ENCODE peak calls at places on chromosome 9, in four cellular contexts. H, W, I and O are unnamed samples. For H3K36me3 and H3K27me3, the result is how much of the 10 kb centered on the place peaks cover.

GRCh38 chr9:121281614-121282291 is 13.8 kb downstream of the GSN start:
- DNase-seq in W (peak), I (peak), H (no peak), O (no peak)

GRCh38 chr9:16030513-16031185 is 477.8 kb downstream of the CCDC171 start:
- DNase-seq in I (no peak), W (no peak), H (no peak), O (peak)

GRCh38 chr9:7320139-7320538 is 479.4 kb downstream of the DMAC1 start:
- DNase-seq in H (peak), I (no peak), W (no peak), O (no peak)

GRCh38 chr9:79686381-79687130 is 114.8 kb downstream of the TLE4 start:
- DNase-seq in W (no peak), H (no peak), I (no peak), O (no peak)

GRCh38 chr9:125991886-125992529 is 244.8 kb downstream of the PBX3 start:
- DNase-seq in W (peak), H (no peak), I (peak), O (no peak)

GRCh38 chr9:86854898-86855523 is 92.3 kb downstream of the GAS1 start:
- DNase-seq in W (no peak), H (no peak), I (no peak), O (no peak)

GRCh38 chr9:87445646-87446045 is 52.0 kb upstream of the DAPK1 start:
- DNase-seq in W (peak), I (no peak), H (no peak), O (peak)

GRCh38 chr9:93262537-93263310 is 78.8 kb downstream of the WNK2 start:
- DNase-seq in H (no peak), I (no peak), W (peak), O (no peak)

GRCh38 chr9:107276966-107277710 is 5.9 kb upstream of the RAD23B start:
- DNase-seq in W (no peak), I (no peak), H (no peak), O (no peak)

GRCh38 chr9:31799953-31800609 is 584.4 kb upstream of the ACO1 start:
- DNase-seq in H (peak), I (no peak), W (no peak), O (no peak)

DNA sequence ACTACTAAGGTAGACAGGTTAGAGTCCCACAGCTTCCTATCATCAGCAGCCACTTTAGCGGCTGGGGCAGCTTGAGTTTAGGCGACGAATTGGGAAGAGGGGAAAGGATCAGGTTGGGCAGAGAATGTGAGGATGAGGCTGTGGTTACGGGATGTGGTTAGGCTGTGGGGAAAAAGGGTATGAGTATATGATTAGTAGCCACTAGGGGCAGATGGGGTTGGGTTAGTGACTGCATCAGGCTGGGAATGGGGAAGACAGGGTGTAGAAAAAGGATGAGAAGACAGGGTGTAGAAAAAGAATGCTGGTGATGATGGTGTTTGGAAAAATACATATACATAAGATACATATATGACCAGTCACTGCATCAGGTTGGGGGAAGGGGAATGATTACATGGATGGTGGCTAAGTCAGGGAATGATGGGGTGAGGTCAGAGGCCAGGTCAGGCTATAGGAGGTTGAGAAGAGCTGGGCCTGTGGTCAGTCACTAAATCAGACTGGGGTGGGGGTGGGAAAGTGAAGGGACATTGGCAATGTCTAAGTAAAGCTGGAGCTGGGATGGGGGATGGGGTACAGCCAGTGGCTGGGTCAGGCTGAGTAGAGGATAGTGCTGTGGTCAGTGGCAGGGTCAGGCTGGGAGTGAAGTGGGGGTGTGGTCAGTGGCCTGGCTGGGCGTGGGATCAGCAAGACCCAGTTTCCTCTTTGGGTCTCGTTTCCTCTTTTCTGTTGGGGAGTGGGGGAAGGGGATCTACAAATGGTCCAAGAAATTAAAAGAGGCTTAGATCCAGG is 2.1 kb downstream of the TLN1 start:
- DNase-seq in I (peak), W (peak), H (peak), O (no peak)
- TF ChIP-seq CTCF in I (peak), W (peak), H (peak), O (peak)

DNA sequence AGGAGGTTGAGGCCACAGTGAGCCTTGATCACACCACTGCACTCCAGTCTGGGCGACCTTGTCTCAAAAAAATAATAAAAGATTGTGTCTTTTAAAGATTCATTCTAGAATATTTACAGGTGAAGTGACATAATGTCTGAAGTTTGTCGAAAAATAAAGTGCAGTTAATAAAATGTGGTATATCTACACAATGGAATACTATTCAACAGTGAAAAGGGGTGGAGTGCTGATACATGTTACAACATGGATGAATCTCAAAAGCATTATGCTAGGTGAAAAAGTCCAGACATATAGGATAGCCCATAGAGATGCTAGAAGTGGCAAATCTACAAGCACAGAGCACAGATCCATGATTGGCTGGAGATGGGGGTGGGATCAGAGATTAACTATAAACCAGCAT is 101.9 kb downstream of the PAX5 start:
- DNase-seq in H (no peak), W (no peak), I (no peak), O (no peak)
- H3K36me3 ChIP-seq in H (under half), W (under half), I (under half), O (under half)

GRCh38 chr9:132811985-132812384 is 66.1 kb downstream of the AK8 start:
- DNase-seq in I (no peak), H (no peak), W (no peak), O (no peak)
- H3K27me3 ChIP-seq in I (under half), H (under half), W (under half), O (under half)

DNA sequence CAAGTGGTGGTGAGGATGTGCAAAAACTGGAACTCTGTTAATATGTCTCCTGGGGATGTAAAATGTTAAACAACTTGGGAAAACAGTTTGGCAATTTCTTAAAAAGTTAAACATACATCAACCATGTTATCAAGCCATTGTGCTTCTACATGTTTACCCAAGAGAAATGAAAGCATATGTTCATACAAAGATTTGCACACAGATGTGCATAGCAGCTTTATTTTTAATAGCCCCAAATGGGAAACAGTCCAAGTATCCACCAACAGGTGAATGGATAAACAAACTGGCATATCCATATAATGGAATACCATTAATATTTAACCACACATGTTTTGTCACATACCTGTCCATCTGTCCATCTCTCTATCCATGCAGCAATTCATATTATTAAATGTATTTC is 6.2 kb downstream of the VPS13A start:
- DNase-seq in I (no peak), H (no peak), W (no peak), O (no peak)
- TF ChIP-seq CTCF in I (no peak), H (no peak), W (no peak), O (no peak)

GRCh38 chr9:128166169-128166568 is 6.1 kb downstream of the BBLN start:
- DNase-seq in I (no peak), W (no peak), H (no peak), O (no peak)
- H3K36me3 ChIP-seq in I (half or more), W (half or more), H (half or more), O (under half)

DNA sequence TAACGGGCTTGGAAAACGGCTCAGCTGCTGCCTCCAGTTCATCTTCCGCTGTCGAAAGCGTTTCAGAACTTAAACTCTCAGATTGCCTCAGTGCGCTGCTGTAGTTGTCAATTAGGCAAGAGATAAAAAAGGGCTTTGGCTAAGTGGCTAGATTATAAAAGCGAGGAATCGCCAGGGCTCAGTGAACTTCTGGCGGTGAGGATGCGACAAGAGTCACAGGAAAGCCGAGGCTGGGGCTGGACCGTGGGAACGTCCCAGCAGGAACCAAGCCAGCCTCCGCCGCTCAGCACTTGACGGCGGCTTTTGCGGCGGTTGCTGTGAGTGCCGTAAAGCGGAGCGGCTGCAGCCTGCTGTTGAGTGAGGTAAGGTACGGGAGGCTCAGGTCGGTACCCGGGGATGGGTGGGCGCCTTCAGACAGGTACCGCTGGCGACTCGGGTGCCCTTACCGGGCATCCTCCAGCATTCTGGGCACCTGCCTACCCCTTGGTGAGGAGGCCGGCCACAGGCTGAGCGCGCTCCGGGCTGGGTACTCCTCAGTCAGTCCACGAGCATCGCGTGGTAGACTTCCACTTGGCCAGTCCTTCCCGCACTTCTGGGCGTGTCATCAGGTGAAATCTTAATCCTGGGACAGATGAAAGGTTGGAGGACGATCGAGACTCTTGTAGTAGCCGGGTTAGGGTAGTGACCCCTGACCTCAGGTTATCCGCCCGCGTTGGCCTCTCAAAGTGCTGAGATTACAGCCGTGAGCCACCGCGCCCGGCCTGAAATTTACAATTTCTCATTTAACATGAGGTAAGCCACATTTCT is at the start of gene FKTN:
- DNase-seq in I (peak), H (peak), W (peak), O (peak)
- H3K27me3 ChIP-seq in I (under half), H (under half), W (under half), O (under half)

GRCh38 chr9:38019731-38020130 is 49.3 kb downstream of the SHB start:
- DNase-seq in W (no peak), I (no peak), H (no peak), O (no peak)
- TF ChIP-seq CTCF in W (no peak), I (no peak), H (no peak), O (no peak)

DNA sequence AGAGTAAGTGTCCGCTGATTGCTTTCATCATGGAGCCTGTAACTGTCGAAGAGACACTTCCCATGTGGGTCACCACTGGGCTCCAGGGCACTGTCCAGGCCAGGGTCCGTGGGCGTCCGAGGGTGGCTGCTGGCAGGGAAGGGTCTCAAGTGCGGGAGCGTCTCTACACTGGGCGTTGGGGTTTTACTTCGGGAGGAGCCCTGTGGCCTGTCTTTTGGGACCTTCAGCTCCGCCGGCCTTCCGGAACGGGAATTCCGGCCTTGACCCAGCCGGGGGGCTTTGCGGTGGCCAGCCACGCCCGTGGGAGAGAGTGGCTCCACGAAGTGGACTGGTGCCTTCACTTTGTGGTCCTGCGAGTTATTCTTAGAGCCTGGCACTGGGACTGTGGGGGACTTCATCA is 86.2 kb downstream of the CAMSAP1 start:
- DNase-seq in I (peak), H (no peak), W (no peak), O (no peak)
- H3K36me3 ChIP-seq in I (half or more), H (half or more), W (half or more), O (under half)